ENCODE peak calls at places on chromosomes 6 and 20, in eight cellular contexts. R, Z, Y, X, W, F, H and C are unnamed samples.

GRCh38 chr20:35823147-35823546 is 51.3 kb downstream of the PHF20 start:
- DNase-seq in R (no peak), Z (no peak), W (no peak), Y (no peak), F (no peak), X (peak), H (no peak), C (no peak)

GRCh38 chr6:100472674-100473073 is 8.0 kb upstream of the SIM1 start:
- DNase-seq in R (no peak), F (no peak), H (no peak), X (no peak), Z (peak), W (no peak), Y (no peak), C (peak)

GRCh38 chr20:33685328-33686007 is 717 bp downstream of the E2F1 start:
- DNase-seq in X (no peak), F (no peak), H (no peak), Z (peak), R (no peak), W (peak), Y (no peak), C (peak)

GRCh38 chr6:10837009-10837691 is 1.2 kb downstream of the MAK start:
- DNase-seq in R (peak), H (no peak), X (peak), Z (peak), F (peak), Y (peak), W (no peak), C (no peak)

GRCh38 chr6:47922391-47922790 is 140.6 kb downstream of the OPN5 start:
- DNase-seq in Z (no peak), W (no peak), F (no peak), R (no peak), Y (no peak), X (peak), H (no peak), C (no peak)

GRCh38 chr6:37507690-37508421 is 8.2 kb upstream of the CCDC167 start:
- DNase-seq in X (no peak), Y (no peak), H (no peak), W (peak), R (no peak), F (no peak), Z (no peak), C (no peak)

GRCh38 chr6:137405806-137406205 is 88.4 kb downstream of the OLIG3 start:
- DNase-seq in Y (no peak), W (no peak), H (no peak), F (no peak), X (no peak), R (no peak), Z (no peak), C (no peak)

GRCh38 chr6:93036835-93037234 is 382.5 kb downstream of the EPHA7 start:
- DNase-seq in Y (no peak), R (no peak), F (no peak), X (peak), W (no peak), Z (peak), H (no peak), C (no peak)

GRCh38 chr20:420721-421574 is 12.8 kb downstream of the RBCK1 start:
- DNase-seq in R (peak), Z (no peak), F (no peak), X (no peak), W (no peak), H (no peak), Y (no peak), C (no peak)

GRCh38 chr20:39961667-39962066 is 727.4 kb downstream of the MAFB start:
- DNase-seq in Z (no peak), Y (no peak), X (no peak), H (no peak), F (no peak), R (no peak), W (no peak), C (no peak)

GRCh38 chr20:21202284-21202683 is 76.4 kb downstream of the KIZ start:
- DNase-seq in Z (no peak), F (no peak), Y (no peak), H (no peak), W (no peak), X (peak), R (no peak), C (peak)

GRCh38 chr6:46949662-46950280 is 28.0 kb upstream of the ADGRF5 start:
- DNase-seq in X (peak), F (peak), Y (peak), W (no peak), Z (no peak), R (no peak), H (no peak), C (peak)

GRCh38 chr6:53854843-53855567 is 60.2 kb downstream of the LRRC1 start:
- DNase-seq in F (no peak), X (no peak), R (no peak), Y (no peak), W (no peak), H (no peak), Z (peak), C (no peak)

GRCh38 chr20:20491110-20491783 is 123.3 kb downstream of the INSM1 start:
- DNase-seq in X (peak), Z (no peak), Y (no peak), F (no peak), H (no peak), W (no peak), R (no peak), C (peak)

GRCh38 chr6:165308926-165309731 is at the start of gene C6orf118:
- DNase-seq in Y (no peak), F (peak), H (no peak), R (peak), X (peak), W (no peak), Z (no peak), C (peak)

GRCh38 chr20:20228351-20228750 is 139.6 kb upstream of the INSM1 start:
- DNase-seq in X (no peak), Y (no peak), F (no peak), H (no peak), Z (no peak), R (no peak), W (no peak), C (no peak)

GRCh38 chr6:84979541-84979940 is 215.1 kb upstream of the TBX18 start:
- DNase-seq in R (no peak), F (no peak), Z (no peak), Y (no peak), W (no peak), X (peak), H (no peak), C (peak)

GRCh38 chr6:107390056-107390455 is 69.3 kb downstream of the PDSS2 start:
- DNase-seq in Y (no peak), W (no peak), H (no peak), X (no peak), R (no peak), Z (no peak), F (no peak), C (no peak)

GRCh38 chr6:107396226-107396625 is 63.1 kb downstream of the PDSS2 start:
- DNase-seq in F (no peak), Y (no peak), X (no peak), R (no peak), H (no peak), Z (no peak), W (no peak), C (no peak)

GRCh38 chr6:107390685-107391084 is 68.7 kb downstream of the PDSS2 start:
- DNase-seq in Y (no peak), F (no peak), R (no peak), H (no peak), W (no peak), Z (no peak), X (no peak), C (no peak)

GRCh38 chr6:107386904-107387303 is 72.5 kb downstream of the PDSS2 start:
- DNase-seq in W (no peak), X (no peak), Z (no peak), F (no peak), H (no peak), R (no peak), Y (no peak), C (no peak)

DNA sequence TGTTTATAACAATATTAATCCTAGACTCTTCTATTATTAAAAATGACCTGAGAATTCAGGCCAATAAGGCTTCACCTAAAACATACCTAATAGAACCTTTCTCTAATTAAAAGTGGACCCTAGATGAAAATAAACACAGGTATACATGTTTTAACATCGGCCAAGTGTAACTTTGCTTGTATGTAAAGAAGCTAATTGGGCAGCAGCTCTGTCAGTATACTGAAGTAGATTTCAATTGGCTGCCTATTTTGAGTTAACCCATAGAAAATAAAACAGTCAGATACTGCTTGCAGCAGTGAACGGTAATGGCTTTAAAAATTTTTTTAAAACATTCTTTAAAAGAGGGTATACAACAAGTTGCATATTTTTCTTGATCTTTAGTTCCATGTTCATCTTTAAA is 67.3 kb downstream of the PDSS2 start:
- DNase-seq in R (no peak), F (no peak), W (no peak), X (no peak), H (no peak), Y (no peak), Z (no peak), C (no peak)
- TF ChIP-seq CTCF in R (no peak), F (no peak), W (no peak), X (no peak), H (no peak), Y (no peak), Z (no peak), C (no peak)

GRCh38 chr6:110041830-110042229 is 63.7 kb downstream of the GPR6 start:
- DNase-seq in R (peak), X (no peak), Y (no peak), Z (no peak), H (no peak), F (no peak), W (no peak), C (no peak)

GRCh38 chr6:110040716-110041115 is 62.6 kb downstream of the GPR6 start:
- DNase-seq in H (no peak), Z (no peak), R (no peak), Y (peak), W (no peak), X (no peak), F (no peak), C (no peak)

GRCh38 chr6:110041149-110041548 is 63.0 kb downstream of the GPR6 start:
- DNase-seq in F (no peak), W (no peak), R (no peak), Y (no peak), H (no peak), Z (no peak), X (no peak), C (no peak)

GRCh38 chr6:110039364-110039995 is 61.4 kb downstream of the GPR6 start:
- DNase-seq in F (peak), X (peak), H (peak), R (peak), Y (peak), W (peak), Z (peak), C (peak)

DNA sequence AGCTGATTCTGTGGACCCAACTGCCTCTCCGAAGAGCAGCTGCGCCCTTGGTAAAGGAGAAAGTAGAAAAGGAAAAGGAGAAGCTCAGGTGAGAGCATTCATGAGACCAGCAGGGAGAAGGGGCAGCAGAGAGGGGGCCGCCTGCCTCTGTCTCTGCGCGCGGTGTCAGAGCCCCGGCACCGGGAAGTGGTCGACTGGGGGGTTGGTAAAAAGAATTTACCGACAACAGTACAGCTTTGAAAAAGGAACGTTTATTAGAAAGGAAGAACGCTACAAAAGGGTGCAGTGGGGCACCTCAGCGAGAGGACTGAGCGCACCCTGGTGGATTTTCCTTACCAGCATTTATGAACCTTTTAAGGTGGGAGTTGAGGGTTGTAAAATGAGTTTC is 61.9 kb downstream of the GPR6 start:
- DNase-seq in R (peak), H (no peak), Z (peak), W (peak), F (no peak), Y (peak), X (peak), C (peak)
- TF ChIP-seq CTCF in R (no peak), H (peak), Z (peak), W (peak), F (peak), Y (peak), X (peak), C (peak)

GRCh38 chr20:59767656-59768055 is 163.3 kb downstream of the PHACTR3 start:
- DNase-seq in Z (no peak), F (no peak), X (no peak), R (no peak), H (no peak), W (no peak), Y (no peak), C (no peak)

GRCh38 chr20:59771506-59772372 is 161.7 kb downstream of the SYCP2 start:
- DNase-seq in R (no peak), F (peak), Z (no peak), X (no peak), H (no peak), W (no peak), Y (no peak), C (no peak)

GRCh38 chr20:59770851-59771250 is 162.6 kb downstream of the SYCP2 start:
- DNase-seq in W (no peak), Z (no peak), F (no peak), H (no peak), R (no peak), Y (no peak), X (no peak), C (no peak)

GRCh38 chr20:59772373-59772705 is 161.1 kb downstream of the SYCP2 start:
- DNase-seq in Z (no peak), W (no peak), H (no peak), R (no peak), Y (no peak), F (no peak), X (no peak), C (no peak)

DNA sequence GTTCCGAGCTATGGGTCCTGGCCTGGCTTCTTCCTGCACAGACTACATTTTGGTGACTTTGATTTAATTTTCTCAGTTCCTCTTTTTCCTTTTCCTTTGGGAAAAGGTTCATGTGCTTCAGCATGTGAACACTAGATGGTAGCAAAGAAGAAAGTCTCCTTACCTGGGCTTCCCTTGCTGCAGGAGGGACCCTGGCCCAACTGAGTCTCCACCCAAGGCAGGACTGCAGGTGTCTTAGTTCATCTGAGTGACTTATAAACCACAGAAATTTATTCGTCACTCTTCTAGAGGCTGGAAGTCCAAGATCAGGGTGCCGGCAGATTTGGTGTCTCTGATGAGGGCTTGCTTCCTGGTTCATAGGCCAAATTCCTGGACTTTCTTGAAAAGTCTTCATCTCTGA is 163.2 kb downstream of the SYCP2 start:
- DNase-seq in Y (no peak), H (no peak), Z (no peak), R (no peak), X (no peak), W (no peak), F (no peak), C (no peak)
- TF ChIP-seq CTCF in Y (no peak), H (no peak), Z (no peak), R (peak), X (no peak), W (no peak), F (peak), C (no peak)

DNA sequence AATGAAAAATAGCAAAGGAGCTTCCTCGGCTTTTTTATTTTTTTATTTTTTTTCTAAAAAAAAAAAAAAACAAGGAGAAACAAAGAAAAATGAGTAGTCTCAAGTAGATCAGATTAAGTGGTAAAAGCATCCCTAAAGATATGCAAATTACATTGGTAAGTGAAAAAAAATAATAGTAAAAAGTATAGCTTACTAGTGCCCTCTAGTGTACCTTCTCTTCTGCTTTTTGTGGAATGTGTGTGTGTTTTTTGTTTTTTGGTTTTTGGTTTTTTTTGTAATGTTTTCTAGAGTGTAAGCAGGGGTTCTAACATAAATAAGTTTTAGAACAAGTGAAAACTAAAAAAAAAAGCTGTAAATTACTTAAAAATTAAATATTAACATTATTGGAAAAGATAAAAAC is 1062.0 kb downstream of the HACE1 start:
- DNase-seq in X (peak), F (no peak), W (no peak), Y (no peak), R (no peak), Z (no peak), H (no peak), C (peak)
- TF ChIP-seq CTCF in X (peak), F (peak), W (no peak), Y (peak), R (no peak), Z (peak), H (peak), C (peak)

DNA sequence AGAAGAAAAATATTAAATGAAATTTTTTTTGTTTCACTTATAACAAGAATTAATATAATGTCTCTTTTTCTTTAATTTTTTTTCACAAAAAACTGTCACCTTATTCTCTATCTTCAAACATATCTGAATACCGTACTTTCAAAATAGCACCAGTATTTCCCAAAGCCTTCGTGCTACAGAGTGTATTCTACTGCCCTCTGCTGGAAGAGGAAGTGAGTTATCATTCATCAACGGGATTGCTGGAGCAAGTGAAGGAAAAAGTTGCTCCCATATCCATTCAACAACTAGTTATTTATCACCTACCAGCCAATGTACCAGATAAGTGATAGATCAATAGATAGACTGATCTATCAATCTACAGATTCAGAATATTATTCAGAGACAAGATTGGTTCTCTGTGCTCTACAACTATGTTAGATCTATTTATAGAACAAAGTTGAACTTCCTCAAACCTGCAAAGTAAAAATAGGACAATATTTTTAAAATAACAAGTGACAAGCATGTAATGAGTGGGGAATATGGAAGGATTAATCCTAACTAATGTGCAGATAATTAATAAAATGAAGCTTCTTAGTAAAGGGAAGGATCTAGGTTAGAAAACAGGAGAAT is 26.7 kb upstream of the TFAP2B start:
- DNase-seq in Y (no peak), H (no peak), W (no peak), X (peak), R (peak), Z (peak), F (no peak), C (peak)
- TF ChIP-seq CTCF in Y (peak), H (peak), W (no peak), X (peak), R (peak), Z (peak), F (peak), C (peak)